ENCODE peak calls at places on chromosomes 1 and 21, in seven cellular contexts. H is CD4-positive, alpha-beta memory T cell; Y is brain microvascular endothelial cell; G is CD8-positive, alpha-beta memory T cell; P is psoas muscle; O is HCT116; S is fibroblast of lung. D is an unnamed sample.
A peak's percentile ranks its signal among the peaks of the same experiment; 100 is the strongest.

GRCh38 chr1:5005171-5005570 is 350.8 kb downstream of the AJAP1 start:
- DNase-seq in Y (no peak), P (no peak), H (no peak), G (no peak), S (no peak), O (no peak), D (no peak)

GRCh38 chr1:35097224-35097623 is 18.0 kb downstream of the ZMYM1 start:
- DNase-seq in O (no peak), Y (no peak), G (no peak), P (no peak), S (peak; percentile 64), H (no peak), D (no peak)

GRCh38 chr1:220335668-220336067 is 63.4 kb upstream of the RAB3GAP2 start:
- DNase-seq in G (no peak), Y (no peak), O (no peak), H (no peak), S (peak; percentile 53), P (no peak), D (peak; percentile 51)

GRCh38 chr1:4689941-4690635 is 35.7 kb downstream of the AJAP1 start:
- DNase-seq in O (no peak), S (no peak), Y (no peak), P (no peak), G (no peak), H (no peak), D (no peak)

GRCh38 chr1:193069748-193070394 is 10.5 kb downstream of the RO60 start:
- DNase-seq in G (no peak), P (no peak), O (no peak), H (no peak), S (no peak), Y (no peak), D (no peak)

GRCh38 chr1:61808968-61809367 is 66.7 kb downstream of the PATJ start:
- DNase-seq in G (no peak), S (peak; percentile 64), P (no peak), H (no peak), Y (peak; percentile 38), O (no peak), D (no peak)

GRCh38 chr1:147337040-147337439 is 94.6 kb downstream of the CHD1L start:
- DNase-seq in P (no peak), G (no peak), Y (no peak), S (no peak), H (no peak), O (no peak), D (no peak)

GRCh38 chr1:174008979-174009378 is 13.2 kb downstream of the RC3H1 start:
- DNase-seq in H (no peak), G (no peak), O (no peak), P (no peak), S (no peak), Y (no peak), D (no peak)

GRCh38 chr1:198663996-198664789 is 25.4 kb downstream of the PTPRC start:
- DNase-seq in S (no peak), H (no peak), Y (no peak), P (no peak), O (no peak), G (no peak), D (no peak)

GRCh38 chr1:201408176-201408814 is 9.2 kb upstream of the LAD1 start:
- DNase-seq in O (peak; percentile 51), S (peak; percentile 52), P (peak; percentile 82), Y (peak; percentile 75), G (peak; percentile 54), H (peak; percentile 62), D (peak; percentile 63)

GRCh38 chr1:170800243-170800642 is 135.1 kb upstream of the MROH9 start:
- DNase-seq in H (no peak), G (no peak), Y (no peak), O (no peak), S (no peak), P (no peak), D (no peak)

GRCh38 chr1:11156958-11157357 is 32.2 kb upstream of the ANGPTL7 start:
- DNase-seq in S (no peak), Y (no peak), G (no peak), P (no peak), O (no peak), H (no peak), D (no peak)

GRCh38 chr1:102842606-102843005 is 265.7 kb downstream of the COL11A1 start:
- DNase-seq in S (no peak), G (no peak), O (no peak), H (no peak), Y (no peak), P (no peak), D (no peak)

GRCh38 chr1:225896937-225897549 is 8.1 kb upstream of the LEFTY1 start:
- DNase-seq in P (no peak), O (peak; percentile 10), H (peak; percentile 92), G (peak; percentile 46), S (peak; percentile 20), Y (no peak), D (peak; percentile 91)

GRCh38 chr1:151399890-151400235 is 490 bp downstream of the PSMB4 start:
- DNase-seq in O (no peak), Y (peak; percentile 15), G (no peak), S (peak; percentile 25), H (peak; percentile 41), P (no peak), D (peak; percentile 8)

GRCh38 chr21:34908424-34909055 is 140.6 kb downstream of the RUNX1 start:
- DNase-seq in G (no peak), O (no peak), P (no peak), S (no peak), H (no peak), Y (no peak), D (peak; percentile 53)

GRCh38 chr21:42593007-42593814 is 60.2 kb upstream of the PDE9A start:
- DNase-seq in Y (peak; percentile 25), S (peak; percentile 27), G (peak; percentile 18), H (peak; percentile 52), O (peak; percentile 42), P (peak; percentile 61), D (peak; percentile 16)

GRCh38 chr1:76933847-76934657 is 66.8 kb downstream of the ST6GALNAC5 start:
- DNase-seq in S (no peak), G (no peak), Y (no peak), H (no peak), P (no peak), O (no peak), D (no peak)

GRCh38 chr1:92995420-92996130 is 34.3 kb upstream of the DIPK1A start:
- DNase-seq in Y (no peak), O (no peak), G (no peak), S (no peak), H (no peak), P (no peak), D (no peak)

GRCh38 chr21:42850866-42851391 is 28.4 kb downstream of the WDR4 start:
- DNase-seq in S (no peak), G (no peak), P (no peak), O (no peak), Y (peak; percentile 5), H (no peak), D (no peak)

DNA sequence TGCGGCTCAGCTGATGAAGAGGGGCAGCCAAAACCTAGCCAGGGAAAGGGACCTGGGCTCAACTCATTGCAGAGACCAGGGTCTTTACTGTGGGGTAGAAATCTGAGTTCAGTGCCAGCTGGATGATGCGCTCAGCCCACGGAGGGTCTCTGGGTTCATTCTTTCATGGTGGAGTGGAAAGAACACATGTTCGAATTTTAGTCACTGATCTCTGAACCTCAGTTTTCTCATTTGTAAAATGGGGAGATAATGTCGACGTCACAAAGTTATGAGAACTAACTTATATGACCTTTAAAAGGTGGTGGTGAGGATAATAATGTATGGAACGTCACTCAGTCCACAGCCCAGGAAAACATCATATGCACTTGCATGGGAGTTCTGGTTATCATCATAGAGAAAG is 1.1 kb upstream of the TAL1 start:
- DNase-seq in S (no peak), H (no peak), Y (no peak), P (no peak), G (no peak), O (no peak), D (no peak)
- H3K27me3 ChIP-seq in S (peaks cover 50% of the 10 kb centered on the region), H (peaks cover 46% of the 10 kb centered on the region), Y (peaks cover 59% of the 10 kb centered on the region), P (peaks cover 64% of the 10 kb centered on the region), G (peaks cover 46% of the 10 kb centered on the region), O (no peaks in the 10 kb centered on the region), D (peaks cover 56% of the 10 kb centered on the region)

GRCh38 chr1:37635309-37635902 is 714 bp upstream of the RSPO1 start:
- DNase-seq in G (no peak), P (no peak), S (no peak), H (no peak), Y (no peak), O (no peak), D (no peak)
- H3K27me3 ChIP-seq in G (peaks cover 48% of the 10 kb centered on the region), P (peaks cover 91% of the 10 kb centered on the region), S (peaks cover 55% of the 10 kb centered on the region), H (peaks cover 47% of the 10 kb centered on the region), Y (peaks cover 68% of the 10 kb centered on the region), O (peaks cover 48% of the 10 kb centered on the region), D (peaks cover 44% of the 10 kb centered on the region)

DNA sequence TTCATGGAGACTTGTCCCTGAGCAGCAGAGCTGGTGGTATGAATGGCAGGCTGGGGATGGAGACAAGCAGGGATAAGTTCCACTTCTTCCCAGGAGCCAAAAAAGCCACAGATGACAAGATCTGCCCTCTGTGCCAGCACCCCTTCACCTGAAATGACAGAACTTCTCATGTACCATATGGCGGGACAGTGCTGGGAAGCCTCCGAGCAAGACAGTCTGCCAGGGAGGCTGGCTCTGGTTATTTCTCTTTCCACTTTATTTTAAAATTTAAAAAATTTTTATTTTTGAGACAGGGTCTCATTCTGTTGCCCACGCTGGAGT is 16.4 kb downstream of the GNG4 start:
- DNase-seq in S (no peak), G (no peak), O (no peak), H (no peak), Y (no peak), P (no peak), D (no peak)
- H3K27me3 ChIP-seq in S (no peaks in the 10 kb centered on the region), G (no peaks in the 10 kb centered on the region), O (no peaks in the 10 kb centered on the region), H (no peaks in the 10 kb centered on the region), Y (no peaks in the 10 kb centered on the region), P (peaks cover 6% of the 10 kb centered on the region), D (peaks cover 2% of the 10 kb centered on the region)

GRCh38 chr1:85201340-85202091 is 700 bp upstream of the SYDE2 start:
- DNase-seq in H (peak; percentile 83), Y (peak; percentile 51), P (peak; percentile 70), S (peak; percentile 69), G (peak; percentile 48), O (no peak), D (no peak)

GRCh38 chr1:85202864-85203255 is 2.0 kb upstream of the SYDE2 start:
- DNase-seq in H (no peak), S (no peak), Y (no peak), P (no peak), G (no peak), O (no peak), D (no peak)

GRCh38 chr1:85200870-85201339 is at the start of gene SYDE2:
- DNase-seq in H (peak; percentile 84), G (peak; percentile 61), S (peak; percentile 71), P (peak; percentile 78), O (no peak), Y (peak; percentile 42), D (peak; percentile 30)

GRCh38 chr1:85202092-85202863 is 1.5 kb upstream of the SYDE2 start:
- DNase-seq in O (no peak), H (no peak), P (no peak), G (no peak), Y (no peak), S (no peak), D (peak; percentile 29)

DNA sequence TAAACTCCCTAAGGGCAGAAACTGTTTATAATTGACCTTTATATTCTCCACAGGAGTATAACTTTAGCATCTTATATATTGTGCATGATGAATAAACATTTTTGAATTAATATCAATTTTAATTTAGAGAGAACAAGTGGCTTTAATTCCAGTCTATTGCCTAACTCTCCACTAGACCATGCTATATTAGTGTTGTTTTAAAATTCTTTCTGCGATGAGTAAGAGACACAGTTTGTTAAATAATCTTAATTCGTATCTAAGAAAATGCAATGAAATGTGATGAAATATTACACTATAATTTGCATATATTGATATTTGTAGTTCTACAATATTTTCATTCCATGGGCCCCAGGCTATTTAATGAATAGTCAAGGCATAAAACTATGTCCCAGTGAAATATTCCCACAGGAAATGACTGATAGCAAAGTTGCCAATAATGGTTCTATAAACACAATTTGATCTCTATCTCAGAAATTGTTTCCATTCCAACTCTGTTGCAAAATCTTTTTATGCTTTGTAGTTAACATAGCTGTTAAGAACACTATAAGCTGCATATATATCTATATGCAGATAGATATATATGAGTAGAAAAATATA is 2.9 kb upstream of the SYDE2 start:
- DNase-seq in Y (no peak), G (no peak), H (no peak), P (no peak), S (no peak), O (no peak), D (no peak)
- H3K27me3 ChIP-seq in Y (no peaks in the 10 kb centered on the region), G (peaks cover 7% of the 10 kb centered on the region), H (no peaks in the 10 kb centered on the region), P (peaks cover 9% of the 10 kb centered on the region), S (no peaks in the 10 kb centered on the region), O (no peaks in the 10 kb centered on the region), D (no peaks in the 10 kb centered on the region)